ENCODE peak calls at places on chromosome 14, in five cellular contexts. X is OCI-LY7; W is brain pericyte; M is dorsolateral prefrontal cortex; L is activated CD4-positive, CD25-positive, alpha-beta regulatory T cell. S is an unnamed sample.

GRCh38 chr14:104383931-104384775 is 195.4 kb upstream of the C14orf180 start:
- DNase-seq in X (no peak), W (no peak), M (peak), L (no peak), S (no peak)

GRCh38 chr14:68590233-68590535 is 202.7 kb downstream of the ZFP36L1 start:
- DNase-seq in X (no peak), W (no peak), M (no peak), L (no peak), S (no peak)

GRCh38 chr14:72617391-72618011 is 276.4 kb downstream of the DPF3 start:
- DNase-seq in X (no peak), W (no peak), M (no peak), L (no peak), S (no peak)

GRCh38 chr14:35971965-35972630 is 146.0 kb downstream of the BRMS1L start:
- DNase-seq in X (no peak), W (no peak), M (no peak), L (no peak), S (no peak)

GRCh38 chr14:103923863-103924262 is 4.4 kb upstream of the TDRD9 start:
- DNase-seq in X (no peak), W (no peak), M (no peak), L (no peak), S (no peak)

GRCh38 chr14:99821519-99822165 is 28.4 kb downstream of the EML1 start:
- DNase-seq in X (no peak), W (no peak), M (no peak), L (no peak), S (no peak)

GRCh38 chr14:21070083-21070609 is at the start of gene ARHGEF40:
- DNase-seq in X (peak), W (no peak), M (peak), L (no peak), S (no peak)

GRCh38 chr14:104103061-104104005 is 17.8 kb downstream of the ASPG start:
- DNase-seq in X (no peak), W (no peak), M (peak), L (no peak), S (no peak)

GRCh38 chr14:103730490-103731035 is 15.0 kb downstream of the ZFYVE21 start:
- DNase-seq in X (no peak), W (no peak), M (peak), L (no peak), S (no peak)